ENCODE peak calls at places on chromosomes 2 and 18, in five cellular contexts. L is HFF-Myc, F is A549, Y is mammary epithelial cell, W is foreskin fibroblast. R is an unnamed sample.

GRCh38 chr18:64037812-64038414 is 68.0 kb downstream of the SERPINB8 start:
- DNase-seq in L (peak), F (peak), Y (peak), W (peak), R (no peak)

GRCh38 chr2:11691071-11691660 is 21.2 kb upstream of the NTSR2 start:
- DNase-seq in L (no peak), F (no peak), Y (no peak), W (no peak), R (no peak)

GRCh38 chr2:113925884-113926283 is 36.0 kb downstream of the ACTR3 start:
- DNase-seq in L (no peak), F (no peak), Y (no peak), W (no peak), R (no peak)

GRCh38 chr2:59383473-59383872 is 1142.3 kb upstream of the FANCL start:
- DNase-seq in L (no peak), F (no peak), Y (no peak), W (no peak), R (no peak)

GRCh38 chr18:712401-713134 is at the start of gene ENOSF1:
- DNase-seq in L (no peak), F (peak), Y (peak), W (peak), R (peak)

GRCh38 chr18:71797554-71797953 is 746.6 kb downstream of the CBLN2 start:
- DNase-seq in L (no peak), F (no peak), Y (no peak), W (no peak), R (no peak)

GRCh38 chr2:145350011-145350410 is 830.1 kb upstream of the ZEB2 start:
- DNase-seq in L (no peak), F (no peak), Y (no peak), W (peak), R (no peak)

GRCh38 chr18:36129300-36130038 is at the start of the genes ELP2 and SLC39A6:
- DNase-seq in L (peak), F (peak), Y (peak), W (peak), R (peak)

GRCh38 chr18:67266591-67267237 is 249.8 kb downstream of the DSEL start:
- DNase-seq in L (no peak), F (no peak), Y (peak), W (peak), R (no peak)

GRCh38 chr2:143345887-143346612 is 216.8 kb downstream of the ARHGAP15 start:
- DNase-seq in L (no peak), F (no peak), Y (no peak), W (peak), R (no peak)

DNA sequence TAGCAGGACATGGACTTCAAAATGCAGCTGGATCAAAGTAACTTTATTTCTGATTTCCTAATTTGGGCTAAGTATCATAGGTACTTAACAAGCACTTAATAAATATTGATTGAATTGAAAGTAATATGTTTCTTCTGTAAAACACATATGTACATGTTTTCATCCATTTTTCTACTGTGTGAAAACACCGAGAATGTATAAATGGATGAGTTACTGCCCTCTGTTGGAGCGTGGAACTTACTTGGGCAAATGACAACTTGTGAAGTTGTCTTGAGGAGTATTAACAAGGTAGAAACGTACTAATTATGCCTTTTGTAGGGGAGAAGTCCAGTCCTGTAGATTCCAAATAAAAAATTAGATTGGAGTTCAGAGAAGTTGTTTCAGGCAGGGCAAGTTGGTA is 87.2 kb downstream of the PHLPP1 start:
- DNase-seq in L (no peak), F (no peak), Y (no peak), W (no peak), R (peak)
- TF ChIP-seq CTCF in L (no peak), F (peak), Y (no peak), W (no peak), R (no peak)

DNA sequence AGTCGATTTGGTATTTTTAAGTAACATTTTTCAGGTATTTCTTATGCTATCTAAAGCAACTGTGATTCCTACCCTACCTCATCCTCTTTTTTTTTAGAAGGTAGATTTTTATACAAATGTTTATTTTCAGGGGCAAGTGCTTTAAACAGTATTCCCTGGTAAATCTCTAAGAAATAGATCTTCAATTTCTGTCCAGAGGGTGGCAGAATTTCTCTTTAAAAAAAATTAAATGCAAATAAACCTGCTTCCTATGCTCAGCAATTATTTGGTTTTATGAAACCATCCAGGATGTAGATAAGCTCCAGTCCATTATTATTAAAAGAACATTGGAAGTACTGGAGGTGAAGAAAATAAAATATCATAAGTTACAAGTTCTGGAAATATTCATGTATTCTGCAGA is 191.9 kb downstream of the MYO3B start:
- DNase-seq in L (no peak), F (peak), Y (peak), W (peak), R (no peak)
- TF ChIP-seq CTCF in L (no peak), F (peak), Y (no peak), W (no peak), R (peak)

DNA sequence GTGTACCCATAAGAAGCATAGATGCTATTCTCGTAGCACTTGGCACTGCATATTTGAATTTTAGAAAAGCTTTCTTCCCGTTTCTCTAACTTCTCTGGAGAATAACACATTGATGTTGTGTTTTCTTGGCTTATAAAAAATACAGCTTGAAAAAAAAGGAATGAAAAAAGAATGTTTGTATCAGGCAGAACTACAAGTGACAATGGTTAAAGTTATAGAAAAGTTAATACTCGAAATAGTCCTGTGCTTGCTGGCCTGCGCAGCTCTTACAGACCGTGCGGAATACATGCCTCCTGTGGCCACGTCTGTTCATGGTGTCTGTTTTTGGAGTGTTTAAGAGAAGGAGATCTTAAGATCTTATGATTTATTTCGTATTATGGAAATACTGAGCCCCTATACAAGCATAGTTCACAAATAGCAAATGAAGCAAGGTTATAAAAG is 808 bp downstream of the DUSP19 start:
- DNase-seq in L (no peak), F (no peak), Y (no peak), W (peak), R (no peak)
- TF ChIP-seq CTCF in L (no peak), F (no peak), Y (no peak), W (no peak), R (no peak)

GRCh38 chr18:48668466-48669179 is 129.8 kb downstream of the CTIF start:
- DNase-seq in L (no peak), F (no peak), Y (no peak), W (no peak), R (no peak)
- TF ChIP-seq CTCF in L (no peak), F (no peak), Y (no peak), W (peak), R (no peak)

GRCh38 chr2:223870840-223871618 is 33.6 kb upstream of the AP1S3 start:
- DNase-seq in L (no peak), F (no peak), Y (no peak), W (peak), R (no peak)
- TF ChIP-seq CTCF in L (no peak), F (no peak), Y (no peak), W (no peak), R (no peak)